ENCODE peak calls at places on chromosomes 13 and 19, in five cellular contexts. Q is A673, N is tibial nerve, Z is mesenchymal stem cell, S is ovary. M is an unnamed sample.

GRCh38 chr13:110856941-110857835 is 57.7 kb downstream of the ANKRD10 start:
- DNase-seq in Q (no peak), N (no peak), Z (no peak), S (no peak), M (no peak)

GRCh38 chr13:45596800-45597484 is 18.6 kb downstream of the ERICH6B start:
- DNase-seq in Q (no peak), N (no peak), Z (no peak), S (no peak), M (no peak)

GRCh38 chr19:55368701-55369563 is 1.3 kb downstream of the IL11 start:
- DNase-seq in Q (no peak), N (no peak), Z (peak; percentile 57), S (no peak), M (no peak)

GRCh38 chr13:77919351-77920294 is 992 bp upstream of the EDNRB start:
- DNase-seq in Q (peak; percentile 67), N (peak; percentile 15), Z (peak; percentile 61), S (peak; percentile 46), M (peak; percentile 51)

GRCh38 chr19:14187586-14187985 is 18.4 kb downstream of the ADGRL1 start:
- DNase-seq in Q (no peak), N (no peak), Z (no peak), S (no peak), M (no peak)

GRCh38 chr13:97366172-97366688 is 67.7 kb upstream of the RAP2A start:
- DNase-seq in Q (peak; percentile 21), N (no peak), Z (no peak), S (no peak), M (peak; percentile 17)

GRCh38 chr13:49759503-49759902 is 33.0 kb downstream of the KPNA3 start:
- DNase-seq in Q (peak; percentile 28), N (no peak), Z (no peak), S (no peak), M (no peak)

GRCh38 chr13:74922963-74923362 is 559.0 kb downstream of the TBC1D4 start:
- DNase-seq in Q (no peak), N (no peak), Z (no peak), S (no peak), M (no peak)

GRCh38 chr13:21012841-21013681 is 48.3 kb downstream of the LATS2 start:
- DNase-seq in Q (no peak), N (no peak), Z (no peak), S (peak; percentile 43), M (peak; percentile 62)

GRCh38 chr13:102983496-102983895 is 82.7 kb downstream of the SLC10A2 start:
- DNase-seq in Q (no peak), N (no peak), Z (no peak), S (no peak), M (no peak)

GRCh38 chr19:7705387-7706187 is 3.7 kb upstream of the FCER2 start:
- DNase-seq in Q (no peak), N (peak; percentile 19), Z (no peak), S (no peak), M (no peak)

GRCh38 chr13:30607908-30608307 is 9.8 kb upstream of the USPL1 start:
- DNase-seq in Q (no peak), N (no peak), Z (no peak), S (no peak), M (no peak)

GRCh38 chr13:40445557-40445990 is 220.9 kb downstream of the FOXO1 start:
- DNase-seq in Q (no peak), N (no peak), Z (no peak), S (peak; percentile 29), M (peak; percentile 99)

GRCh38 chr13:80504453-80504852 is 163.5 kb upstream of the SPRY2 start:
- DNase-seq in Q (peak; percentile 69), N (no peak), Z (no peak), S (no peak), M (no peak)

GRCh38 chr13:111407381-111408131 is 87.1 kb downstream of the TEX29 start:
- DNase-seq in Q (no peak), N (no peak), Z (no peak), S (no peak), M (no peak)

GRCh38 chr13:25112856-25113255 is 16.9 kb downstream of the PABPC3 start:
- DNase-seq in Q (no peak), N (no peak), Z (no peak), S (no peak), M (no peak)

GRCh38 chr13:75359266-75359665 is 122.7 kb downstream of the TBC1D4 start:
- DNase-seq in Q (no peak), N (no peak), Z (peak; percentile 84), S (no peak), M (no peak)

GRCh38 chr19:38490861-38491260 is 57.4 kb downstream of the RYR1 start:
- DNase-seq in Q (no peak), N (no peak), Z (no peak), S (no peak), M (no peak)

GRCh38 chr19:42064432-42064831 is 5.6 kb downstream of the GRIK5 start:
- DNase-seq in Q (no peak), N (no peak), Z (no peak), S (no peak), M (no peak)

GRCh38 chr13:77513719-77514335 is 21.7 kb upstream of the SCEL start:
- DNase-seq in Q (no peak), N (no peak), Z (no peak), S (no peak), M (no peak)

GRCh38 chr19:29532956-29533355 is 7.2 kb downstream of the VSTM2B start:
- DNase-seq in Q (no peak), N (no peak), Z (no peak), S (no peak), M (no peak)

GRCh38 chr13:99439048-99439447 is 62.2 kb upstream of the TM9SF2 start:
- DNase-seq in Q (no peak), N (no peak), Z (no peak), S (no peak), M (no peak)

GRCh38 chr13:36421447-36421846 is 10.8 kb upstream of the CCNA1 start:
- DNase-seq in Q (no peak), N (no peak), Z (no peak), S (no peak), M (peak; percentile 22)

GRCh38 chr13:26600345-26600761 is 42.9 kb downstream of the WASF3 start:
- DNase-seq in Q (no peak), N (no peak), Z (peak; percentile 61), S (no peak), M (no peak)

GRCh38 chr19:990746-991145 is 6.6 kb downstream of the WDR18 start:
- DNase-seq in Q (no peak), N (no peak), Z (no peak), S (no peak), M (no peak)

GRCh38 chr13:70394149-70394548 is 285.9 kb upstream of the KLHL1 start:
- DNase-seq in Q (no peak), N (no peak), Z (no peak), S (no peak), M (no peak)

GRCh38 chr19:49445997-49446396 is 4.7 kb upstream of the SLC17A7 start:
- DNase-seq in Q (no peak), N (no peak), Z (no peak), S (no peak), M (no peak)

GRCh38 chr19:18526316-18526715 is 4.4 kb upstream of the ELL start:
- DNase-seq in Q (no peak), N (no peak), Z (no peak), S (no peak), M (no peak)

GRCh38 chr19:54653181-54653809 is 9.5 kb upstream of the LILRB4 start:
- DNase-seq in Q (peak; percentile 52), N (no peak), Z (peak; percentile 5), S (no peak), M (peak; percentile 22)

GRCh38 chr19:6271721-6272410 is 7.9 kb downstream of the MLLT1 start:
- DNase-seq in Q (no peak), N (peak; percentile 64), Z (peak; percentile 92), S (peak; percentile 93), M (peak; percentile 72)

GRCh38 chr13:25963681-25964080 is 88.1 kb downstream of the SHISA2 start:
- DNase-seq in Q (peak; percentile 39), N (no peak), Z (peak; percentile 44), S (no peak), M (peak; percentile 38)

GRCh38 chr19:48413879-48414623 is 20.6 kb downstream of the GRIN2D start:
- DNase-seq in Q (no peak), N (no peak), Z (peak; percentile 31), S (no peak), M (no peak)

GRCh38 chr13:48165063-48165462 is 67.9 kb upstream of the ITM2B start:
- DNase-seq in Q (no peak), N (no peak), Z (no peak), S (no peak), M (no peak)

GRCh38 chr19:7561229-7561806 is 25.8 kb downstream of the PNPLA6 start:
- DNase-seq in Q (no peak), N (no peak), Z (no peak), S (no peak), M (no peak)

GRCh38 chr13:37869506-37869755 is 141 bp downstream of the TRPC4 start:
- DNase-seq in Q (no peak), N (no peak), Z (no peak), S (peak; percentile 15), M (no peak)

GRCh38 chr13:41216160-41216559 is 21.8 kb upstream of the KBTBD7 start:
- DNase-seq in Q (no peak), N (no peak), Z (no peak), S (no peak), M (peak; percentile 60)

GRCh38 chr13:98103942-98104880 is 38.7 kb upstream of the FARP1 start:
- DNase-seq in Q (peak; percentile 41), N (no peak), Z (no peak), S (no peak), M (no peak)

DNA sequence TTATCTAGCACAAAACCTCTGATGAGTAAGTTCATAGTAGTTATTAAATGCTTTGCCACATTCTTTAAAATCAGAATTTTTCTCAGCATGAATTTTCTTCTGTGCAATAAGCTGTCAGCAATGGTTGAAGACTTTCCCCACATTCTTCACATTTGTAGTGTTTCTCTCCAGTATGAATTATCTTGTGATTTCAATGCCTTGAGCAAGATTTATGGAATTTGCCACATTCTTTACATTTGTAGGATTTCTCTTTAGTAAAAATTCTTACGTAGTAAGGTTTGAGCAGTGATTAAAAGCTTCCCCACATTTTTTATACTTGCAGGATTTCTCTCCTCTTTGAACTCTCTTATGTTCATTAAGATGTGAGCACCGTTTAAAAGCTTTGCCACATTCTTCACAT is 33.6 kb downstream of the ZNF682 start:
- DNase-seq in Q (no peak), N (no peak), Z (no peak), S (no peak), M (no peak)
- H3K9me3 ChIP-seq in Q (peaks cover 43% of the 10 kb centered on the region), N (peaks cover 37% of the 10 kb centered on the region), Z (peaks cover 86% of the 10 kb centered on the region), S (peaks cover 5% of the 10 kb centered on the region), M (peaks cover 10% of the 10 kb centered on the region)

GRCh38 chr19:11781295-11782057 is 14.7 kb downstream of the ZNF441 start:
- DNase-seq in Q (no peak), N (no peak), Z (peak; percentile 24), S (no peak), M (no peak)
- H3K9me3 ChIP-seq in Q (peaks cover 89% of the 10 kb centered on the region), N (peaks cover 91% of the 10 kb centered on the region), Z (peaks cover 93% of the 10 kb centered on the region), S (peaks cover 48% of the 10 kb centered on the region), M (peaks cover 30% of the 10 kb centered on the region)

DNA sequence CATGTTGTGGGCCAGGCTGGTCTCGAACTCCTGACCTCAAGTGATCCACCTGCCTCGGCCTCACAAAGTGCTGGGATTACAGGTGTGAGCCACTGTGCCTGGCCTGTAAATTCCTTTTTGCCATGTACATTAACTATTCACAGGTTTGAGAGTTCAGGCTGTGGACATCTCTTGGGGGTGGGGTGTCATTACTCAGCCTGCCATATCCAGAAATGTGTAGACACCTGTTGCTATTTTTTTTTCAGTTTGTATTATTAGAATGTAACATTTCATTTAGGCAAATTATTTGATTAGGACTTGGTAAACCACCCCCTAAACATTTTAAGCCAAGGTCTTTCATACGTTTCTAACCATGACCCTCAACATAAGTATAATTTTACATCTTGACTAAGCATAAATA is 20.5 kb downstream of the ZNF227 start:
- DNase-seq in Q (no peak), N (no peak), Z (no peak), S (no peak), M (no peak)
- H3K9me3 ChIP-seq in Q (peaks cover 21% of the 10 kb centered on the region), N (peaks cover 84% of the 10 kb centered on the region), Z (peaks cover 83% of the 10 kb centered on the region), S (peaks cover 77% of the 10 kb centered on the region), M (no peaks in the 10 kb centered on the region)

GRCh38 chr13:51041710-51042109 is 69.4 kb downstream of the C13orf42 start:
- DNase-seq in Q (no peak), N (no peak), Z (no peak), S (no peak), M (no peak)
- H3K9me3 ChIP-seq in Q (no peaks in the 10 kb centered on the region), N (no peaks in the 10 kb centered on the region), Z (no peaks in the 10 kb centered on the region), S (no peaks in the 10 kb centered on the region), M (no peaks in the 10 kb centered on the region)